ENCODE peak calls at places on chromosomes 3 and 15, in nine cellular contexts. One of them, this sample, is unnamed.

GRCh38 chr15:56794923-56795329 is 61.6 kb upstream of the ZNF280D start:
- DNase-seq in GM20000: no peak
- DNase-seq in activated naive CD8-positive, alpha-beta T cell treated with anti-CD3 and anti-CD28 coated beads, Interleukin-2, amount 50 U/mL, for 24 hours: no peak
- DNase-seq in CD8-positive, alpha-beta memory T cell: no peak
- DNase-seq in hypothalamus: no peak
- DNase-seq in HFFc6: no peak
- DNase-seq in glutamatergic neuron: no peak
- DNase-seq in WTC11: no peak
- DNase-seq in tibial artery: no peak
- DNase-seq in this sample: peak

GRCh38 chr3:172096881-172097420 is 57.6 kb downstream of the FNDC3B start:
- DNase-seq in GM20000: no peak
- DNase-seq in WTC11: no peak
- DNase-seq in activated naive CD8-positive, alpha-beta T cell treated with anti-CD3 and anti-CD28 coated beads, Interleukin-2, amount 50 U/mL, for 24 hours: no peak
- DNase-seq in HFFc6: peak
- DNase-seq in hypothalamus: no peak
- DNase-seq in tibial artery: no peak
- DNase-seq in CD8-positive, alpha-beta memory T cell: no peak
- DNase-seq in glutamatergic neuron: no peak
- DNase-seq in this sample: peak

GRCh38 chr3:137099336-137099735 is 141.6 kb downstream of the IL20RB start:
- DNase-seq in glutamatergic neuron: no peak
- DNase-seq in WTC11: no peak
- DNase-seq in hypothalamus: no peak
- DNase-seq in CD8-positive, alpha-beta memory T cell: no peak
- DNase-seq in GM20000: no peak
- DNase-seq in activated naive CD8-positive, alpha-beta T cell treated with anti-CD3 and anti-CD28 coated beads, Interleukin-2, amount 50 U/mL, for 24 hours: no peak
- DNase-seq in tibial artery: no peak
- DNase-seq in HFFc6: no peak
- DNase-seq in this sample: no peak

GRCh38 chr3:11455977-11456376 is 183.8 kb downstream of the ATG7 start:
- DNase-seq in HFFc6: peak
- DNase-seq in activated naive CD8-positive, alpha-beta T cell treated with anti-CD3 and anti-CD28 coated beads, Interleukin-2, amount 50 U/mL, for 24 hours: no peak
- DNase-seq in GM20000: no peak
- DNase-seq in glutamatergic neuron: no peak
- DNase-seq in tibial artery: no peak
- DNase-seq in WTC11: no peak
- DNase-seq in hypothalamus: no peak
- DNase-seq in CD8-positive, alpha-beta memory T cell: no peak
- DNase-seq in this sample: peak

GRCh38 chr15:76206325-76206976 is 104.8 kb downstream of the ETFA start:
- DNase-seq in CD8-positive, alpha-beta memory T cell: no peak
- DNase-seq in tibial artery: peak
- DNase-seq in activated naive CD8-positive, alpha-beta T cell treated with anti-CD3 and anti-CD28 coated beads, Interleukin-2, amount 50 U/mL, for 24 hours: no peak
- DNase-seq in glutamatergic neuron: no peak
- DNase-seq in WTC11: no peak
- DNase-seq in HFFc6: no peak
- DNase-seq in GM20000: peak
- DNase-seq in hypothalamus: peak
- DNase-seq in this sample: no peak

GRCh38 chr3:45362768-45363167 is 25.6 kb upstream of the LARS2 start:
- DNase-seq in hypothalamus: no peak
- DNase-seq in CD8-positive, alpha-beta memory T cell: no peak
- DNase-seq in activated naive CD8-positive, alpha-beta T cell treated with anti-CD3 and anti-CD28 coated beads, Interleukin-2, amount 50 U/mL, for 24 hours: no peak
- DNase-seq in HFFc6: peak
- DNase-seq in tibial artery: no peak
- DNase-seq in glutamatergic neuron: no peak
- DNase-seq in GM20000: no peak
- DNase-seq in WTC11: no peak
- DNase-seq in this sample: no peak

GRCh38 chr3:111592941-111593340 is 2.2 kb downstream of the ZBED2 start:
- DNase-seq in hypothalamus: no peak
- DNase-seq in glutamatergic neuron: no peak
- DNase-seq in tibial artery: no peak
- DNase-seq in HFFc6: no peak
- DNase-seq in activated naive CD8-positive, alpha-beta T cell treated with anti-CD3 and anti-CD28 coated beads, Interleukin-2, amount 50 U/mL, for 24 hours: no peak
- DNase-seq in GM20000: no peak
- DNase-seq in WTC11: no peak
- DNase-seq in CD8-positive, alpha-beta memory T cell: no peak
- DNase-seq in this sample: no peak

GRCh38 chr15:80404719-80405553 is 754 bp downstream of the ARNT2 start:
- DNase-seq in hypothalamus: peak
- DNase-seq in tibial artery: no peak
- DNase-seq in CD8-positive, alpha-beta memory T cell: no peak
- DNase-seq in activated naive CD8-positive, alpha-beta T cell treated with anti-CD3 and anti-CD28 coated beads, Interleukin-2, amount 50 U/mL, for 24 hours: peak
- DNase-seq in glutamatergic neuron: peak
- DNase-seq in GM20000: peak
- DNase-seq in HFFc6: no peak
- DNase-seq in WTC11: peak
- DNase-seq in this sample: no peak

GRCh38 chr15:98896802-98897732 is 110.5 kb downstream of the PGPEP1L start:
- DNase-seq in WTC11: no peak
- DNase-seq in HFFc6: peak
- DNase-seq in hypothalamus: no peak
- DNase-seq in GM20000: no peak
- DNase-seq in CD8-positive, alpha-beta memory T cell: no peak
- DNase-seq in activated naive CD8-positive, alpha-beta T cell treated with anti-CD3 and anti-CD28 coated beads, Interleukin-2, amount 50 U/mL, for 24 hours: no peak
- DNase-seq in glutamatergic neuron: no peak
- DNase-seq in tibial artery: no peak
- DNase-seq in this sample: peak

GRCh38 chr15:97525809-97526208 is 434.7 kb upstream of the ARRDC4 start:
- DNase-seq in HFFc6: no peak
- DNase-seq in WTC11: no peak
- DNase-seq in activated naive CD8-positive, alpha-beta T cell treated with anti-CD3 and anti-CD28 coated beads, Interleukin-2, amount 50 U/mL, for 24 hours: no peak
- DNase-seq in hypothalamus: no peak
- DNase-seq in glutamatergic neuron: no peak
- DNase-seq in GM20000: no peak
- DNase-seq in tibial artery: no peak
- DNase-seq in CD8-positive, alpha-beta memory T cell: no peak
- DNase-seq in this sample: no peak

GRCh38 chr15:84099181-84099580 is 136.4 kb upstream of the GOLGA6L4 start:
- DNase-seq in activated naive CD8-positive, alpha-beta T cell treated with anti-CD3 and anti-CD28 coated beads, Interleukin-2, amount 50 U/mL, for 24 hours: no peak
- DNase-seq in CD8-positive, alpha-beta memory T cell: no peak
- DNase-seq in WTC11: no peak
- DNase-seq in glutamatergic neuron: no peak
- DNase-seq in hypothalamus: no peak
- DNase-seq in HFFc6: no peak
- DNase-seq in tibial artery: peak
- DNase-seq in GM20000: peak
- DNase-seq in this sample: no peak

GRCh38 chr3:119990888-119991287 is 103.4 kb downstream of the GSK3B start:
- DNase-seq in hypothalamus: no peak
- DNase-seq in WTC11: no peak
- DNase-seq in tibial artery: no peak
- DNase-seq in CD8-positive, alpha-beta memory T cell: no peak
- DNase-seq in GM20000: no peak
- DNase-seq in activated naive CD8-positive, alpha-beta T cell treated with anti-CD3 and anti-CD28 coated beads, Interleukin-2, amount 50 U/mL, for 24 hours: no peak
- DNase-seq in glutamatergic neuron: no peak
- DNase-seq in HFFc6: peak
- DNase-seq in this sample: peak

GRCh38 chr15:48999314-48999713 is 35.6 kb upstream of the SHC4 start:
- DNase-seq in GM20000: no peak
- DNase-seq in HFFc6: no peak
- DNase-seq in hypothalamus: no peak
- DNase-seq in activated naive CD8-positive, alpha-beta T cell treated with anti-CD3 and anti-CD28 coated beads, Interleukin-2, amount 50 U/mL, for 24 hours: no peak
- DNase-seq in glutamatergic neuron: no peak
- DNase-seq in WTC11: no peak
- DNase-seq in tibial artery: no peak
- DNase-seq in CD8-positive, alpha-beta memory T cell: no peak
- DNase-seq in this sample: no peak

GRCh38 chr3:17307482-17307881 is 422.7 kb downstream of the PLCL2 start:
- DNase-seq in activated naive CD8-positive, alpha-beta T cell treated with anti-CD3 and anti-CD28 coated beads, Interleukin-2, amount 50 U/mL, for 24 hours: no peak
- DNase-seq in glutamatergic neuron: no peak
- DNase-seq in CD8-positive, alpha-beta memory T cell: no peak
- DNase-seq in hypothalamus: no peak
- DNase-seq in HFFc6: no peak
- DNase-seq in tibial artery: no peak
- DNase-seq in GM20000: no peak
- DNase-seq in WTC11: no peak
- DNase-seq in this sample: no peak

GRCh38 chr3:61233828-61234227 is 17.4 kb downstream of the FHIT start:
- DNase-seq in HFFc6: no peak
- DNase-seq in hypothalamus: no peak
- DNase-seq in CD8-positive, alpha-beta memory T cell: no peak
- DNase-seq in WTC11: no peak
- DNase-seq in glutamatergic neuron: no peak
- DNase-seq in activated naive CD8-positive, alpha-beta T cell treated with anti-CD3 and anti-CD28 coated beads, Interleukin-2, amount 50 U/mL, for 24 hours: no peak
- DNase-seq in tibial artery: no peak
- DNase-seq in GM20000: no peak
- DNase-seq in this sample: no peak

GRCh38 chr3:56783644-56784451 is 17.9 kb downstream of the ARHGEF3 start:
- DNase-seq in WTC11: no peak
- DNase-seq in tibial artery: peak
- DNase-seq in activated naive CD8-positive, alpha-beta T cell treated with anti-CD3 and anti-CD28 coated beads, Interleukin-2, amount 50 U/mL, for 24 hours: peak
- DNase-seq in hypothalamus: peak
- DNase-seq in glutamatergic neuron: no peak
- DNase-seq in GM20000: peak
- DNase-seq in HFFc6: peak
- DNase-seq in CD8-positive, alpha-beta memory T cell: peak
- DNase-seq in this sample: peak

GRCh38 chr15:48865387-48866079 is 12.4 kb upstream of the EID1 start:
- DNase-seq in CD8-positive, alpha-beta memory T cell: no peak
- DNase-seq in HFFc6: peak
- DNase-seq in glutamatergic neuron: peak
- DNase-seq in WTC11: no peak
- DNase-seq in GM20000: no peak
- DNase-seq in activated naive CD8-positive, alpha-beta T cell treated with anti-CD3 and anti-CD28 coated beads, Interleukin-2, amount 50 U/mL, for 24 hours: no peak
- DNase-seq in tibial artery: no peak
- DNase-seq in hypothalamus: no peak
- DNase-seq in this sample: peak

GRCh38 chr3:84877092-84877491 is 81.7 kb upstream of the CADM2 start:
- DNase-seq in glutamatergic neuron: no peak
- DNase-seq in WTC11: no peak
- DNase-seq in hypothalamus: no peak
- DNase-seq in CD8-positive, alpha-beta memory T cell: no peak
- DNase-seq in tibial artery: no peak
- DNase-seq in HFFc6: no peak
- DNase-seq in activated naive CD8-positive, alpha-beta T cell treated with anti-CD3 and anti-CD28 coated beads, Interleukin-2, amount 50 U/mL, for 24 hours: no peak
- DNase-seq in GM20000: no peak
- DNase-seq in this sample: no peak

GRCh38 chr3:130490246-130490645 is 26.7 kb upstream of the COL6A6 start:
- DNase-seq in HFFc6: no peak
- DNase-seq in CD8-positive, alpha-beta memory T cell: no peak
- DNase-seq in activated naive CD8-positive, alpha-beta T cell treated with anti-CD3 and anti-CD28 coated beads, Interleukin-2, amount 50 U/mL, for 24 hours: no peak
- DNase-seq in tibial artery: no peak
- DNase-seq in hypothalamus: no peak
- DNase-seq in WTC11: no peak
- DNase-seq in glutamatergic neuron: no peak
- DNase-seq in GM20000: no peak
- DNase-seq in this sample: peak

GRCh38 chr3:116444819-116445290 is 432 bp downstream of the LSAMP start:
- DNase-seq in activated naive CD8-positive, alpha-beta T cell treated with anti-CD3 and anti-CD28 coated beads, Interleukin-2, amount 50 U/mL, for 24 hours: no peak
- DNase-seq in WTC11: peak
- DNase-seq in glutamatergic neuron: peak
- DNase-seq in CD8-positive, alpha-beta memory T cell: no peak
- DNase-seq in HFFc6: no peak
- DNase-seq in GM20000: no peak
- DNase-seq in hypothalamus: peak
- DNase-seq in tibial artery: no peak
- DNase-seq in this sample: peak

GRCh38 chr3:138051946-138052802 is 42.2 kb downstream of the CLDN18 start:
- DNase-seq in glutamatergic neuron: peak
- DNase-seq in GM20000: peak
- DNase-seq in activated naive CD8-positive, alpha-beta T cell treated with anti-CD3 and anti-CD28 coated beads, Interleukin-2, amount 50 U/mL, for 24 hours: peak
- DNase-seq in tibial artery: no peak
- DNase-seq in hypothalamus: peak
- DNase-seq in HFFc6: peak
- DNase-seq in CD8-positive, alpha-beta memory T cell: no peak
- DNase-seq in WTC11: peak
- DNase-seq in this sample: peak

GRCh38 chr3:100396967-100397366 is 3.9 kb downstream of the TOMM70 start:
- DNase-seq in CD8-positive, alpha-beta memory T cell: no peak
- DNase-seq in glutamatergic neuron: no peak
- DNase-seq in WTC11: no peak
- DNase-seq in activated naive CD8-positive, alpha-beta T cell treated with anti-CD3 and anti-CD28 coated beads, Interleukin-2, amount 50 U/mL, for 24 hours: no peak
- DNase-seq in GM20000: no peak
- DNase-seq in HFFc6: no peak
- DNase-seq in tibial artery: no peak
- DNase-seq in hypothalamus: no peak
- DNase-seq in this sample: no peak

GRCh38 chr15:56052389-56053045 is 59.1 kb upstream of the NEDD4 start:
- DNase-seq in WTC11: no peak
- DNase-seq in CD8-positive, alpha-beta memory T cell: no peak
- DNase-seq in HFFc6: peak
- DNase-seq in activated naive CD8-positive, alpha-beta T cell treated with anti-CD3 and anti-CD28 coated beads, Interleukin-2, amount 50 U/mL, for 24 hours: no peak
- DNase-seq in glutamatergic neuron: no peak
- DNase-seq in hypothalamus: no peak
- DNase-seq in tibial artery: no peak
- DNase-seq in GM20000: peak
- DNase-seq in this sample: peak

GRCh38 chr3:160545481-160545880 is 19.9 kb downstream of the KPNA4 start:
- DNase-seq in tibial artery: no peak
- DNase-seq in WTC11: no peak
- DNase-seq in glutamatergic neuron: no peak
- DNase-seq in activated naive CD8-positive, alpha-beta T cell treated with anti-CD3 and anti-CD28 coated beads, Interleukin-2, amount 50 U/mL, for 24 hours: no peak
- DNase-seq in hypothalamus: no peak
- DNase-seq in HFFc6: no peak
- DNase-seq in CD8-positive, alpha-beta memory T cell: no peak
- DNase-seq in GM20000: no peak
- DNase-seq in this sample: no peak

GRCh38 chr3:59451041-59451763 is 401.4 kb upstream of the CFAP20DC start:
- DNase-seq in CD8-positive, alpha-beta memory T cell: peak
- DNase-seq in activated naive CD8-positive, alpha-beta T cell treated with anti-CD3 and anti-CD28 coated beads, Interleukin-2, amount 50 U/mL, for 24 hours: peak
- DNase-seq in tibial artery: no peak
- DNase-seq in hypothalamus: no peak
- DNase-seq in GM20000: peak
- DNase-seq in glutamatergic neuron: no peak
- DNase-seq in HFFc6: no peak
- DNase-seq in WTC11: no peak
- DNase-seq in this sample: no peak

GRCh38 chr15:85583404-85584390 is 203.3 kb downstream of the AKAP13 start:
- DNase-seq in WTC11: no peak
- DNase-seq in glutamatergic neuron: no peak
- DNase-seq in CD8-positive, alpha-beta memory T cell: no peak
- DNase-seq in tibial artery: no peak
- DNase-seq in activated naive CD8-positive, alpha-beta T cell treated with anti-CD3 and anti-CD28 coated beads, Interleukin-2, amount 50 U/mL, for 24 hours: peak
- DNase-seq in HFFc6: no peak
- DNase-seq in GM20000: peak
- DNase-seq in hypothalamus: no peak
- DNase-seq in this sample: no peak

GRCh38 chr3:11510001-11510760 is 133.5 kb downstream of the VGLL4 start:
- DNase-seq in CD8-positive, alpha-beta memory T cell: no peak
- DNase-seq in hypothalamus: no peak
- DNase-seq in GM20000: no peak
- DNase-seq in WTC11: no peak
- DNase-seq in HFFc6: no peak
- DNase-seq in tibial artery: peak
- DNase-seq in activated naive CD8-positive, alpha-beta T cell treated with anti-CD3 and anti-CD28 coated beads, Interleukin-2, amount 50 U/mL, for 24 hours: no peak
- DNase-seq in glutamatergic neuron: peak
- DNase-seq in this sample: no peak

GRCh38 chr3:38573606-38574005 is 75.9 kb downstream of the SCN5A start:
- DNase-seq in HFFc6: no peak
- DNase-seq in activated naive CD8-positive, alpha-beta T cell treated with anti-CD3 and anti-CD28 coated beads, Interleukin-2, amount 50 U/mL, for 24 hours: no peak
- DNase-seq in WTC11: no peak
- DNase-seq in glutamatergic neuron: no peak
- DNase-seq in GM20000: no peak
- DNase-seq in hypothalamus: no peak
- DNase-seq in CD8-positive, alpha-beta memory T cell: no peak
- DNase-seq in tibial artery: peak
- DNase-seq in this sample: no peak

GRCh38 chr3:160006282-160007163 is 17.9 kb downstream of the IL12A start:
- DNase-seq in tibial artery: peak
- DNase-seq in GM20000: peak
- DNase-seq in WTC11: peak
- DNase-seq in activated naive CD8-positive, alpha-beta T cell treated with anti-CD3 and anti-CD28 coated beads, Interleukin-2, amount 50 U/mL, for 24 hours: peak
- DNase-seq in HFFc6: peak
- DNase-seq in CD8-positive, alpha-beta memory T cell: no peak
- DNase-seq in hypothalamus: peak
- DNase-seq in glutamatergic neuron: peak
- DNase-seq in this sample: peak

GRCh38 chr15:64209680-64210334 is 47.0 kb upstream of the PPIB start:
- DNase-seq in hypothalamus: no peak
- DNase-seq in GM20000: peak
- DNase-seq in HFFc6: peak
- DNase-seq in activated naive CD8-positive, alpha-beta T cell treated with anti-CD3 and anti-CD28 coated beads, Interleukin-2, amount 50 U/mL, for 24 hours: no peak
- DNase-seq in WTC11: no peak
- DNase-seq in CD8-positive, alpha-beta memory T cell: no peak
- DNase-seq in tibial artery: no peak
- DNase-seq in glutamatergic neuron: no peak
- DNase-seq in this sample: peak

GRCh38 chr3:195106418-195106906 is 164.5 kb downstream of the XXYLT1 start:
- DNase-seq in activated naive CD8-positive, alpha-beta T cell treated with anti-CD3 and anti-CD28 coated beads, Interleukin-2, amount 50 U/mL, for 24 hours: peak
- DNase-seq in HFFc6: peak
- DNase-seq in CD8-positive, alpha-beta memory T cell: peak
- DNase-seq in WTC11: peak
- DNase-seq in GM20000: peak
- DNase-seq in glutamatergic neuron: peak
- DNase-seq in hypothalamus: peak
- DNase-seq in tibial artery: peak
- DNase-seq in this sample: peak

This sample was measured in GM03348.